ENCODE peak calls at places on chromosomes 7 and 10, in nine cellular contexts. One of them, this sample, is unnamed.

GRCh38 chr7:98826811-98827231 is 43.0 kb downstream of the TMEM130 start:
- DNase-seq in fibroblast of lung: peak; percentile 8
- DNase-seq in astrocyte: no peak
- DNase-seq in cardiac muscle cell: no peak
- DNase-seq in AG04450: no peak
- DNase-seq in A549: no peak
- DNase-seq in Karpas-422: no peak
- DNase-seq in NT2/D1: no peak
- DNase-seq in SJSA1: no peak
- DNase-seq in this sample: peak; percentile 86

GRCh38 chr7:29190349-29191045 is 4.1 kb upstream of the CHN2 start:
- DNase-seq in A549: no peak
- DNase-seq in astrocyte: no peak
- DNase-seq in cardiac muscle cell: no peak
- DNase-seq in Karpas-422: no peak
- DNase-seq in SJSA1: peak; percentile 16
- DNase-seq in AG04450: no peak
- DNase-seq in fibroblast of lung: no peak
- DNase-seq in NT2/D1: no peak
- DNase-seq in this sample: no peak

GRCh38 chr7:138979226-138979979 is 1.8 kb downstream of the KIAA1549 start:
- DNase-seq in NT2/D1: no peak
- DNase-seq in Karpas-422: no peak
- DNase-seq in cardiac muscle cell: no peak
- DNase-seq in SJSA1: no peak
- DNase-seq in AG04450: no peak
- DNase-seq in astrocyte: no peak
- DNase-seq in A549: peak; percentile 49
- DNase-seq in fibroblast of lung: peak; percentile 17
- DNase-seq in this sample: no peak

GRCh38 chr7:26898917-26899316 is 34.5 kb upstream of the SKAP2 start:
- DNase-seq in Karpas-422: no peak
- DNase-seq in fibroblast of lung: peak; percentile 43
- DNase-seq in AG04450: no peak
- DNase-seq in astrocyte: no peak
- DNase-seq in NT2/D1: no peak
- DNase-seq in A549: no peak
- DNase-seq in cardiac muscle cell: no peak
- DNase-seq in SJSA1: no peak
- DNase-seq in this sample: no peak

GRCh38 chr7:137959987-137960386 is 41.9 kb downstream of the CREB3L2 start:
- DNase-seq in NT2/D1: no peak
- DNase-seq in Karpas-422: no peak
- DNase-seq in AG04450: no peak
- DNase-seq in fibroblast of lung: no peak
- DNase-seq in cardiac muscle cell: no peak
- DNase-seq in A549: no peak
- DNase-seq in astrocyte: no peak
- DNase-seq in SJSA1: no peak
- DNase-seq in this sample: no peak

GRCh38 chr7:28681693-28682092 is 269.4 kb downstream of the CREB5 start:
- DNase-seq in Karpas-422: no peak
- DNase-seq in AG04450: no peak
- DNase-seq in cardiac muscle cell: no peak
- DNase-seq in fibroblast of lung: no peak
- DNase-seq in SJSA1: no peak
- DNase-seq in A549: no peak
- DNase-seq in NT2/D1: no peak
- DNase-seq in astrocyte: no peak
- DNase-seq in this sample: no peak

GRCh38 chr7:75847707-75848106 is 31.1 kb upstream of the RHBDD2 start:
- DNase-seq in A549: no peak
- DNase-seq in NT2/D1: no peak
- DNase-seq in Karpas-422: no peak
- DNase-seq in fibroblast of lung: no peak
- DNase-seq in AG04450: no peak
- DNase-seq in astrocyte: no peak
- DNase-seq in cardiac muscle cell: no peak
- DNase-seq in SJSA1: no peak
- DNase-seq in this sample: no peak

GRCh38 chr7:142815099-142815498 is 39.8 kb upstream of the EPHB6 start:
- DNase-seq in SJSA1: no peak
- DNase-seq in A549: no peak
- DNase-seq in AG04450: no peak
- DNase-seq in Karpas-422: no peak
- DNase-seq in fibroblast of lung: no peak
- DNase-seq in astrocyte: no peak
- DNase-seq in NT2/D1: no peak
- DNase-seq in cardiac muscle cell: no peak
- DNase-seq in this sample: no peak

GRCh38 chr7:36670585-36671431 is 53.5 kb downstream of the AOAH start:
- DNase-seq in Karpas-422: peak; percentile 84
- DNase-seq in fibroblast of lung: peak; percentile 68
- DNase-seq in astrocyte: no peak
- DNase-seq in AG04450: peak; percentile 27
- DNase-seq in SJSA1: peak; percentile 63
- DNase-seq in NT2/D1: peak; percentile 73
- DNase-seq in A549: peak; percentile 56
- DNase-seq in cardiac muscle cell: peak; percentile 74
- DNase-seq in this sample: peak; percentile 25

GRCh38 chr7:51031791-51032484 is 249.2 kb upstream of the GRB10 start:
- DNase-seq in NT2/D1: no peak
- DNase-seq in Karpas-422: no peak
- DNase-seq in astrocyte: no peak
- DNase-seq in AG04450: no peak
- DNase-seq in fibroblast of lung: no peak
- DNase-seq in A549: no peak
- DNase-seq in cardiac muscle cell: no peak
- DNase-seq in SJSA1: no peak
- DNase-seq in this sample: no peak

GRCh38 chr10:32650246-32650655 is 204.3 kb downstream of the CCDC7 start:
- DNase-seq in NT2/D1: no peak
- DNase-seq in A549: no peak
- DNase-seq in astrocyte: no peak
- DNase-seq in AG04450: no peak
- DNase-seq in SJSA1: no peak
- DNase-seq in Karpas-422: peak; percentile 62
- DNase-seq in cardiac muscle cell: no peak
- DNase-seq in fibroblast of lung: peak; percentile 2
- DNase-seq in this sample: no peak

GRCh38 chr7:8627322-8627721 is 193.9 kb downstream of the NXPH1 start:
- DNase-seq in A549: no peak
- DNase-seq in NT2/D1: no peak
- DNase-seq in SJSA1: no peak
- DNase-seq in AG04450: no peak
- DNase-seq in astrocyte: no peak
- DNase-seq in cardiac muscle cell: no peak
- DNase-seq in Karpas-422: no peak
- DNase-seq in fibroblast of lung: no peak
- DNase-seq in this sample: no peak

GRCh38 chr7:129950191-129950940 is 2.4 kb downstream of the UBE2H start:
- DNase-seq in cardiac muscle cell: peak; percentile 13
- DNase-seq in NT2/D1: no peak
- DNase-seq in Karpas-422: peak; percentile 43
- DNase-seq in AG04450: no peak
- DNase-seq in SJSA1: peak; percentile 31
- DNase-seq in fibroblast of lung: no peak
- DNase-seq in astrocyte: no peak
- DNase-seq in A549: no peak
- DNase-seq in this sample: no peak

GRCh38 chr7:30222519-30223213 is 61.7 kb upstream of the ZNRF2 start:
- DNase-seq in fibroblast of lung: no peak
- DNase-seq in cardiac muscle cell: no peak
- DNase-seq in A549: no peak
- DNase-seq in NT2/D1: no peak
- DNase-seq in AG04450: no peak
- DNase-seq in SJSA1: no peak
- DNase-seq in Karpas-422: no peak
- DNase-seq in astrocyte: no peak
- DNase-seq in this sample: no peak

GRCh38 chr7:6533893-6534804 is 17.1 kb downstream of the GRID2IP start:
- DNase-seq in A549: no peak
- DNase-seq in astrocyte: no peak
- DNase-seq in Karpas-422: no peak
- DNase-seq in cardiac muscle cell: no peak
- DNase-seq in SJSA1: no peak
- DNase-seq in NT2/D1: no peak
- DNase-seq in AG04450: no peak
- DNase-seq in fibroblast of lung: no peak
- DNase-seq in this sample: no peak

GRCh38 chr7:6531492-6532279 is 19.6 kb downstream of the GRID2IP start:
- DNase-seq in fibroblast of lung: no peak
- DNase-seq in A549: no peak
- DNase-seq in NT2/D1: no peak
- DNase-seq in cardiac muscle cell: no peak
- DNase-seq in SJSA1: no peak
- DNase-seq in astrocyte: no peak
- DNase-seq in Karpas-422: no peak
- DNase-seq in AG04450: no peak
- DNase-seq in this sample: no peak

GRCh38 chr7:6532516-6532915 is 18.7 kb downstream of the GRID2IP start:
- DNase-seq in NT2/D1: no peak
- DNase-seq in SJSA1: no peak
- DNase-seq in astrocyte: no peak
- DNase-seq in Karpas-422: no peak
- DNase-seq in cardiac muscle cell: no peak
- DNase-seq in A549: no peak
- DNase-seq in fibroblast of lung: no peak
- DNase-seq in AG04450: no peak
- DNase-seq in this sample: no peak

GRCh38 chr7:6536899-6537298 is 14.4 kb downstream of the GRID2IP start:
- DNase-seq in astrocyte: no peak
- DNase-seq in AG04450: no peak
- DNase-seq in Karpas-422: no peak
- DNase-seq in A549: no peak
- DNase-seq in cardiac muscle cell: peak; percentile 74
- DNase-seq in SJSA1: no peak
- DNase-seq in fibroblast of lung: no peak
- DNase-seq in NT2/D1: peak; percentile 61
- DNase-seq in this sample: peak; percentile 44

GRCh38 chr7:6536262-6536770 is 14.9 kb downstream of the GRID2IP start:
- DNase-seq in A549: no peak
- DNase-seq in Karpas-422: no peak
- DNase-seq in fibroblast of lung: no peak
- DNase-seq in AG04450: no peak
- DNase-seq in SJSA1: no peak
- DNase-seq in NT2/D1: no peak
- DNase-seq in astrocyte: no peak
- DNase-seq in cardiac muscle cell: peak; percentile 35
- DNase-seq in this sample: no peak
- H3K4me3 ChIP-seq in A549: peak overlapping the region; percentile 47
- H3K4me3 ChIP-seq in Karpas-422: no peak overlapping the region
- H3K4me3 ChIP-seq in fibroblast of lung: no peak overlapping the region
- H3K4me3 ChIP-seq in AG04450: no peak overlapping the region
- H3K4me3 ChIP-seq in SJSA1: no peak overlapping the region
- H3K4me3 ChIP-seq in NT2/D1: peak overlapping the region; percentile 41
- H3K4me3 ChIP-seq in astrocyte: peak overlapping the region; percentile 10
- H3K4me3 ChIP-seq in cardiac muscle cell: peak overlapping the region; percentile 46
- H3K4me3 ChIP-seq in this sample: no peak overlapping the region

GRCh38 chr7:64373017-64373416 is 59.3 kb downstream of the ZNF736 start:
- DNase-seq in Karpas-422: no peak
- DNase-seq in cardiac muscle cell: no peak
- DNase-seq in SJSA1: no peak
- DNase-seq in astrocyte: no peak
- DNase-seq in fibroblast of lung: no peak
- DNase-seq in A549: no peak
- DNase-seq in AG04450: no peak
- DNase-seq in NT2/D1: no peak
- DNase-seq in this sample: no peak
- H3K9me3 ChIP-seq in Karpas-422: no peaks in the 10 kb centered on the region
- H3K9me3 ChIP-seq in cardiac muscle cell: no peaks in the 10 kb centered on the region
- H3K9me3 ChIP-seq in SJSA1: peaks cover 5% of the 10 kb centered on the region
- H3K9me3 ChIP-seq in astrocyte: peaks cover 8% of the 10 kb centered on the region
- H3K9me3 ChIP-seq in fibroblast of lung: no peaks in the 10 kb centered on the region
- H3K9me3 ChIP-seq in A549: peaks cover 12% of the 10 kb centered on the region
- H3K9me3 ChIP-seq in AG04450: peaks cover 9% of the 10 kb centered on the region
- H3K9me3 ChIP-seq in NT2/D1: no peaks in the 10 kb centered on the region
- H3K9me3 ChIP-seq in this sample: no peaks in the 10 kb centered on the region

GRCh38 chr7:90766814-90767564 is 170.9 kb downstream of the CDK14 start:
- DNase-seq in A549: no peak
- DNase-seq in fibroblast of lung: peak; percentile 60
- DNase-seq in NT2/D1: no peak
- DNase-seq in Karpas-422: peak; percentile 57
- DNase-seq in cardiac muscle cell: peak; percentile 78
- DNase-seq in AG04450: peak; percentile 42
- DNase-seq in SJSA1: no peak
- DNase-seq in astrocyte: peak; percentile 72
- DNase-seq in this sample: peak; percentile 34
- H3K4me3 ChIP-seq in A549: no peak overlapping the region
- H3K4me3 ChIP-seq in fibroblast of lung: no peak overlapping the region
- H3K4me3 ChIP-seq in NT2/D1: no peak overlapping the region
- H3K4me3 ChIP-seq in Karpas-422: peak overlapping the region; percentile 30
- H3K4me3 ChIP-seq in cardiac muscle cell: no peak overlapping the region
- H3K4me3 ChIP-seq in AG04450: no peak overlapping the region
- H3K4me3 ChIP-seq in SJSA1: no peak overlapping the region
- H3K4me3 ChIP-seq in astrocyte: no peak overlapping the region
- H3K4me3 ChIP-seq in this sample: no peak overlapping the region

GRCh38 chr7:157727964-157728615 is 391.3 kb downstream of the DNAJB6 start:
- DNase-seq in NT2/D1: no peak
- DNase-seq in astrocyte: no peak
- DNase-seq in cardiac muscle cell: no peak
- DNase-seq in AG04450: no peak
- DNase-seq in fibroblast of lung: no peak
- DNase-seq in A549: no peak
- DNase-seq in SJSA1: no peak
- DNase-seq in Karpas-422: no peak
- DNase-seq in this sample: no peak

GRCh38 chr7:157734926-157735640 is 398.3 kb downstream of the DNAJB6 start:
- DNase-seq in AG04450: no peak
- DNase-seq in cardiac muscle cell: no peak
- DNase-seq in A549: no peak
- DNase-seq in SJSA1: no peak
- DNase-seq in fibroblast of lung: no peak
- DNase-seq in Karpas-422: no peak
- DNase-seq in astrocyte: no peak
- DNase-seq in NT2/D1: no peak
- DNase-seq in this sample: no peak

GRCh38 chr7:157730614-157731013 is 393.8 kb downstream of the DNAJB6 start:
- DNase-seq in fibroblast of lung: no peak
- DNase-seq in Karpas-422: no peak
- DNase-seq in cardiac muscle cell: no peak
- DNase-seq in SJSA1: no peak
- DNase-seq in astrocyte: no peak
- DNase-seq in NT2/D1: no peak
- DNase-seq in A549: no peak
- DNase-seq in AG04450: no peak
- DNase-seq in this sample: no peak

GRCh38 chr7:157726764-157727163 is 390.0 kb downstream of the DNAJB6 start:
- DNase-seq in AG04450: no peak
- DNase-seq in astrocyte: no peak
- DNase-seq in A549: no peak
- DNase-seq in fibroblast of lung: no peak
- DNase-seq in SJSA1: no peak
- DNase-seq in Karpas-422: no peak
- DNase-seq in NT2/D1: no peak
- DNase-seq in cardiac muscle cell: no peak
- DNase-seq in this sample: no peak

DNA sequence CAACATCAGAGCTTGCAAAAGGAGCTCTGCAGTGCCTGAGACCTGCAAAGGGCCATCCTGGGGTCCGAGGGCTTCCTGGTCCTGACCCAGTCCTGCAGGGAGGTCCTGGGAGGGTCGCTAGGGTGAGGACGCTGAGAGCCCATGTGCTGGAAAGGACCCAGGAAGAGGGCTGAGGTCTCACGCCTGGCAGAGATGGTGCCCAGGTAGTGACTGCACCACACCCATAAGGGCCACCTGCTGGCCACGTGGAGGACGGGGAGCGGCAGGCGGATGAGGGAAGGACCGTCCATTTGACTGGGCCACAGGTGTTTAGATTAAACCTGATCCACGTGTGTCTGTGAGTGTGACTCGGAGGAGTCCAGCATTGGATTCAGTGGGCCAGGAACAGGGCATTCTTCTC is 392.8 kb downstream of the DNAJB6 start:
- DNase-seq in AG04450: no peak
- DNase-seq in A549: no peak
- DNase-seq in astrocyte: no peak
- DNase-seq in Karpas-422: no peak
- DNase-seq in NT2/D1: no peak
- DNase-seq in SJSA1: no peak
- DNase-seq in fibroblast of lung: no peak
- DNase-seq in cardiac muscle cell: no peak
- DNase-seq in this sample: no peak
- H3K9me3 ChIP-seq in AG04450: peaks cover 62% of the 10 kb centered on the region
- H3K9me3 ChIP-seq in A549: no peaks in the 10 kb centered on the region
- H3K9me3 ChIP-seq in astrocyte: no peaks in the 10 kb centered on the region
- H3K9me3 ChIP-seq in Karpas-422: no peaks in the 10 kb centered on the region
- H3K9me3 ChIP-seq in NT2/D1: no peaks in the 10 kb centered on the region
- H3K9me3 ChIP-seq in SJSA1: no peaks in the 10 kb centered on the region
- H3K9me3 ChIP-seq in fibroblast of lung: no peaks in the 10 kb centered on the region
- H3K9me3 ChIP-seq in cardiac muscle cell: no peaks in the 10 kb centered on the region
- H3K9me3 ChIP-seq in this sample: no peaks in the 10 kb centered on the region